ENCODE peak calls at places on chromosomes 2 and 18, in four cellular contexts. One of them, this sample, is unnamed.

GRCh38 chr2:73984203-73984921 is at the start of gene TET3:
- DNase-seq in K562: peak; percentile 86
- DNase-seq in GM12878: no peak
- DNase-seq in GM12891: peak; percentile 64
- DNase-seq in this sample: no peak

GRCh38 chr2:134008837-134009236 is 245.0 kb upstream of the MGAT5 start:
- DNase-seq in K562: no peak
- DNase-seq in GM12878: no peak
- DNase-seq in GM12891: no peak
- DNase-seq in this sample: no peak

GRCh38 chr2:239967244-239968036 is 57.7 kb downstream of the NDUFA10 start:
- DNase-seq in K562: no peak
- DNase-seq in GM12878: no peak
- DNase-seq in GM12891: no peak
- DNase-seq in this sample: no peak

GRCh38 chr18:26920644-26921043 is 55.1 kb upstream of the AQP4 start:
- DNase-seq in K562: no peak
- DNase-seq in GM12878: no peak
- DNase-seq in GM12891: no peak
- DNase-seq in this sample: no peak

GRCh38 chr2:8241317-8241716 is 440.5 kb upstream of the ID2 start:
- DNase-seq in K562: no peak
- DNase-seq in GM12878: no peak
- DNase-seq in GM12891: no peak
- DNase-seq in this sample: no peak

GRCh38 chr2:128313076-128313836 is 5.4 kb downstream of the HS6ST1 start:
- DNase-seq in K562: peak; percentile 35
- DNase-seq in GM12878: no peak
- DNase-seq in GM12891: no peak
- DNase-seq in this sample: no peak

GRCh38 chr2:185108588-185108987 is 510.3 kb downstream of the ZNF804A start:
- DNase-seq in K562: no peak
- DNase-seq in GM12878: no peak
- DNase-seq in GM12891: no peak
- DNase-seq in this sample: no peak

GRCh38 chr2:241279413-241279812 is 36.1 kb downstream of the HDLBP start:
- DNase-seq in K562: no peak
- DNase-seq in GM12878: no peak
- DNase-seq in GM12891: no peak
- DNase-seq in this sample: no peak

GRCh38 chr2:205188516-205189138 is 493.7 kb upstream of the NRP2 start:
- DNase-seq in K562: no peak
- DNase-seq in GM12878: no peak
- DNase-seq in GM12891: no peak
- DNase-seq in this sample: no peak

GRCh38 chr18:5630057-5630765 is 86.4 kb upstream of the EPB41L3 start:
- DNase-seq in K562: peak; percentile 26
- DNase-seq in GM12878: no peak
- DNase-seq in GM12891: peak; percentile 46
- DNase-seq in this sample: no peak

GRCh38 chr18:73739098-73739497 is 408.5 kb downstream of the FBXO15 start:
- DNase-seq in K562: no peak
- DNase-seq in GM12878: no peak
- DNase-seq in GM12891: no peak
- DNase-seq in this sample: no peak

GRCh38 chr2:234343297-234343696 is 153.6 kb downstream of the ARL4C start:
- DNase-seq in K562: no peak
- DNase-seq in GM12878: no peak
- DNase-seq in GM12891: no peak
- DNase-seq in this sample: no peak

GRCh38 chr2:234335676-234336228 is 161.1 kb downstream of the ARL4C start:
- DNase-seq in K562: no peak
- DNase-seq in GM12878: no peak
- DNase-seq in GM12891: no peak
- DNase-seq in this sample: peak; percentile 78

GRCh38 chr2:234334146-234334545 is 162.7 kb downstream of the ARL4C start:
- DNase-seq in K562: no peak
- DNase-seq in GM12878: no peak
- DNase-seq in GM12891: no peak
- DNase-seq in this sample: no peak

GRCh38 chr2:234341332-234341985 is 155.4 kb downstream of the ARL4C start:
- DNase-seq in K562: no peak
- DNase-seq in GM12878: no peak
- DNase-seq in GM12891: no peak
- DNase-seq in this sample: no peak

DNA sequence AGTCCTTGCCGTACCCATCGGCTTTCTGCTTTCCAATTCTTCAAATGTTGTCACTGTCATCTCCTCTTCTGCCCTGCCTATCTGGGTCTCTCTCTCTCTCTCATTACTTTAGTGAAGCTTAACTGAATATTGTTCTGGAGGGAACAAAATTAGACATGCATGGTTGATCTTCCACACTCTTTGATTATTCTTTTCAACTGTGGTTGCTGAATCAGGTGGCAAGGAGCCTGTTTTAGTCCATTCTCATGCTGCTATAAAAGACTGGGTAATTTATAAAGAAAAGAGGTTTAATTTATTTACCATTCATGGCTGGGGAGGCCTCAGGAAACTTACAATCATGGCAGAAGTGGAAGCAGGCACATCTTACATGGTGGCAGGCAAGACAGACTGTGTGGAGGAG is 157.9 kb downstream of the ARL4C start:
- DNase-seq in K562: no peak
- DNase-seq in GM12878: no peak
- DNase-seq in GM12891: no peak
- DNase-seq in this sample: no peak
- TF ChIP-seq SPI1 in K562: no peak
- TF ChIP-seq SPI1 in GM12878: no peak
- TF ChIP-seq SPI1 in GM12891: no peak
- TF ChIP-seq SPI1 in this sample: no peak

GRCh38 chr2:107428781-107429180 is 397.9 kb upstream of the RGPD4 start:
- DNase-seq in K562: no peak
- DNase-seq in GM12878: no peak
- DNase-seq in GM12891: no peak
- DNase-seq in this sample: no peak

GRCh38 chr2:107430006-107430405 is 396.7 kb upstream of the RGPD4 start:
- DNase-seq in K562: no peak
- DNase-seq in GM12878: no peak
- DNase-seq in GM12891: no peak
- DNase-seq in this sample: no peak

GRCh38 chr2:107430596-107431266 is 396.0 kb upstream of the RGPD4 start:
- DNase-seq in K562: no peak
- DNase-seq in GM12878: no peak
- DNase-seq in GM12891: no peak
- DNase-seq in this sample: no peak
- TF ChIP-seq POLR2AphosphoS5 in K562: no peak
- TF ChIP-seq POLR2AphosphoS5 in GM12878: no peak
- TF ChIP-seq POLR2AphosphoS5 in GM12891: no peak
- TF ChIP-seq POLR2AphosphoS5 in this sample: no peak

GRCh38 chr2:72946466-72946865 is 29.1 kb downstream of the EMX1 start:
- DNase-seq in K562: no peak
- DNase-seq in GM12878: no peak
- DNase-seq in GM12891: no peak
- DNase-seq in this sample: no peak
- TF ChIP-seq SPI1 in K562: no peak
- TF ChIP-seq SPI1 in GM12878: no peak
- TF ChIP-seq SPI1 in GM12891: no peak
- TF ChIP-seq SPI1 in this sample: no peak

GRCh38 chr2:121736462-121737336 is at the start of gene NIFK:
- DNase-seq in K562: peak; percentile 97
- DNase-seq in GM12878: peak; percentile 89
- DNase-seq in GM12891: peak; percentile 98
- DNase-seq in this sample: peak; percentile 99
- TF ChIP-seq POLR2AphosphoS5 in K562: peak; percentile 77
- TF ChIP-seq POLR2AphosphoS5 in GM12878: peak; percentile 88
- TF ChIP-seq POLR2AphosphoS5 in GM12891: peak; percentile 80
- TF ChIP-seq POLR2AphosphoS5 in this sample: peak; percentile 84

This sample was measured in HL-60.